ENCODE peak calls at places on chromosomes 11 and 22, in nine cellular contexts. One of them, this sample, is unnamed.

GRCh38 chr11:113736323-113736722 is 30.2 kb upstream of the TMPRSS5 start:
- DNase-seq in A673: no peak
- DNase-seq in choroid plexus epithelial cell: no peak
- DNase-seq in heart left ventricle: no peak
- DNase-seq in MM.1S: no peak
- DNase-seq in fibroblast of pulmonary artery: no peak
- DNase-seq in mammary epithelial cell: no peak
- DNase-seq in IMR-90: no peak
- DNase-seq in foreskin fibroblast: no peak
- DNase-seq in this sample: peak

GRCh38 chr11:5092821-5093585 is 23.6 kb downstream of the OR52E1 start:
- DNase-seq in A673: no peak
- DNase-seq in choroid plexus epithelial cell: no peak
- DNase-seq in heart left ventricle: no peak
- DNase-seq in MM.1S: no peak
- DNase-seq in fibroblast of pulmonary artery: no peak
- DNase-seq in mammary epithelial cell: no peak
- DNase-seq in IMR-90: no peak
- DNase-seq in foreskin fibroblast: no peak
- DNase-seq in this sample: no peak

GRCh38 chr11:28144808-28145207 is 36.6 kb downstream of the METTL15 start:
- DNase-seq in A673: peak
- DNase-seq in choroid plexus epithelial cell: peak
- DNase-seq in heart left ventricle: no peak
- DNase-seq in MM.1S: no peak
- DNase-seq in fibroblast of pulmonary artery: peak
- DNase-seq in mammary epithelial cell: peak
- DNase-seq in IMR-90: peak
- DNase-seq in foreskin fibroblast: peak
- DNase-seq in this sample: peak

GRCh38 chr11:66268953-66269906 is 791 bp downstream of the RAB1B start:
- DNase-seq in A673: peak
- DNase-seq in choroid plexus epithelial cell: peak
- DNase-seq in heart left ventricle: no peak
- DNase-seq in MM.1S: no peak
- DNase-seq in fibroblast of pulmonary artery: peak
- DNase-seq in mammary epithelial cell: no peak
- DNase-seq in IMR-90: peak
- DNase-seq in foreskin fibroblast: peak
- DNase-seq in this sample: peak

GRCh38 chr11:127815316-127815715 is 772.0 kb downstream of the ETS1 start:
- DNase-seq in A673: no peak
- DNase-seq in choroid plexus epithelial cell: no peak
- DNase-seq in heart left ventricle: no peak
- DNase-seq in MM.1S: no peak
- DNase-seq in fibroblast of pulmonary artery: no peak
- DNase-seq in mammary epithelial cell: no peak
- DNase-seq in IMR-90: no peak
- DNase-seq in foreskin fibroblast: no peak
- DNase-seq in this sample: no peak

GRCh38 chr11:48193876-48194275 is 22.7 kb upstream of the OR4B1 start:
- DNase-seq in A673: no peak
- DNase-seq in choroid plexus epithelial cell: peak
- DNase-seq in heart left ventricle: no peak
- DNase-seq in MM.1S: no peak
- DNase-seq in fibroblast of pulmonary artery: no peak
- DNase-seq in mammary epithelial cell: peak
- DNase-seq in IMR-90: peak
- DNase-seq in foreskin fibroblast: peak
- DNase-seq in this sample: peak

GRCh38 chr22:45612451-45612901 is 59.2 kb upstream of the ATXN10 start:
- DNase-seq in A673: no peak
- DNase-seq in choroid plexus epithelial cell: peak
- DNase-seq in heart left ventricle: peak
- DNase-seq in MM.1S: no peak
- DNase-seq in fibroblast of pulmonary artery: peak
- DNase-seq in mammary epithelial cell: peak
- DNase-seq in IMR-90: peak
- DNase-seq in foreskin fibroblast: peak
- DNase-seq in this sample: peak

GRCh38 chr11:16895306-16895705 is 118.9 kb downstream of the PLEKHA7 start:
- DNase-seq in A673: no peak
- DNase-seq in choroid plexus epithelial cell: no peak
- DNase-seq in heart left ventricle: no peak
- DNase-seq in MM.1S: no peak
- DNase-seq in fibroblast of pulmonary artery: no peak
- DNase-seq in mammary epithelial cell: peak
- DNase-seq in IMR-90: no peak
- DNase-seq in foreskin fibroblast: no peak
- DNase-seq in this sample: no peak

GRCh38 chr22:24695958-24696511 is 78.5 kb downstream of the PIWIL3 start:
- DNase-seq in A673: peak
- DNase-seq in choroid plexus epithelial cell: peak
- DNase-seq in heart left ventricle: no peak
- DNase-seq in MM.1S: peak
- DNase-seq in fibroblast of pulmonary artery: peak
- DNase-seq in mammary epithelial cell: no peak
- DNase-seq in IMR-90: peak
- DNase-seq in foreskin fibroblast: no peak
- DNase-seq in this sample: peak

GRCh38 chr11:66593650-66594049 is 665 bp downstream of the CCS start:
- DNase-seq in A673: no peak
- DNase-seq in choroid plexus epithelial cell: no peak
- DNase-seq in heart left ventricle: no peak
- DNase-seq in MM.1S: no peak
- DNase-seq in fibroblast of pulmonary artery: no peak
- DNase-seq in mammary epithelial cell: no peak
- DNase-seq in IMR-90: no peak
- DNase-seq in foreskin fibroblast: no peak
- DNase-seq in this sample: no peak

GRCh38 chr11:68960299-68961071 is 20.3 kb downstream of the MRGPRD start:
- DNase-seq in A673: no peak
- DNase-seq in choroid plexus epithelial cell: no peak
- DNase-seq in heart left ventricle: no peak
- DNase-seq in MM.1S: no peak
- DNase-seq in fibroblast of pulmonary artery: no peak
- DNase-seq in mammary epithelial cell: no peak
- DNase-seq in IMR-90: no peak
- DNase-seq in foreskin fibroblast: no peak
- DNase-seq in this sample: no peak

GRCh38 chr11:68963779-68964178 is 17.0 kb downstream of the MRGPRD start:
- DNase-seq in A673: no peak
- DNase-seq in choroid plexus epithelial cell: no peak
- DNase-seq in heart left ventricle: no peak
- DNase-seq in MM.1S: no peak
- DNase-seq in fibroblast of pulmonary artery: no peak
- DNase-seq in mammary epithelial cell: no peak
- DNase-seq in IMR-90: peak
- DNase-seq in foreskin fibroblast: no peak
- DNase-seq in this sample: no peak

GRCh38 chr11:68961245-68961644 is 19.5 kb downstream of the MRGPRD start:
- DNase-seq in A673: no peak
- DNase-seq in choroid plexus epithelial cell: no peak
- DNase-seq in heart left ventricle: no peak
- DNase-seq in MM.1S: no peak
- DNase-seq in fibroblast of pulmonary artery: no peak
- DNase-seq in mammary epithelial cell: no peak
- DNase-seq in IMR-90: no peak
- DNase-seq in foreskin fibroblast: no peak
- DNase-seq in this sample: no peak

GRCh38 chr11:68959465-68960298 is 21.1 kb downstream of the MRGPRD start:
- DNase-seq in A673: no peak
- DNase-seq in choroid plexus epithelial cell: no peak
- DNase-seq in heart left ventricle: no peak
- DNase-seq in MM.1S: no peak
- DNase-seq in fibroblast of pulmonary artery: no peak
- DNase-seq in mammary epithelial cell: no peak
- DNase-seq in IMR-90: no peak
- DNase-seq in foreskin fibroblast: no peak
- DNase-seq in this sample: no peak

DNA sequence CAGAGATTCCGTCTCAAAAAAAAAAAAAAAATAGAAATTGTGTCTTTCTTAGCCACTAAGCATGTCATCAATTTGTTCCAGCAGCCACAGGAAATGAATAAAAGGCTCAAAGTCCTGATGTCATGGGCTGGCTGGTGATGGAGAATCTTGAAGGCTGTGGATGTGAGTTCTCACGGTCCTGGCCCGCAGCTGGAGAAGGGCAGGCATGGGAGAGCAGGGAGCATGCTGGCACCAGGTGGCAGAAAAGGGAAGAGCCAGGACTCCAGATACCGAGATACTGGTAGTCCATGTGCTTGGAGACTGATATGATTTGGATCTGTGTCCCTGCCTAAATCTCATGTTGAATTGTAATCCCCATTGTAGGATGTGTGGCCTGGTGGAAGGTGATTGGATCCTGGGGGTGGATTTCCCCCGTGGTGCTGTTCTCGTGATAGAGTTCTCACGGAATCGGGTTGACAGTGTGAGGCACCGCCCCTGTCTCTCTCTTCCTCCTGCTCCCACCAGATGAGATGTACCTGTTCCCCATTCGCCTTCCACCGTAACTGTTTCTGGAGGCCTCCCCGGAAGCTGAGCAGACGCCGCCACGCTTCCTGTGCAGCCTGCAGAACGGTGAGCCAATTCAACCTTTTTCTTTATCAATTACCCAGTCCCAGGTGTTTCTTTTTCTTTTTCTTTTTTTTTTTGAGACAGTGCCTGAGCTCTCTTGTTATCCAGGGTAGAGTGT is 18.1 kb downstream of the MRGPRD start:
- DNase-seq in A673: peak
- DNase-seq in choroid plexus epithelial cell: no peak
- DNase-seq in heart left ventricle: no peak
- DNase-seq in MM.1S: no peak
- DNase-seq in fibroblast of pulmonary artery: no peak
- DNase-seq in mammary epithelial cell: no peak
- DNase-seq in IMR-90: no peak
- DNase-seq in foreskin fibroblast: no peak
- DNase-seq in this sample: no peak
- TF ChIP-seq CTCF in A673: peak
- TF ChIP-seq CTCF in choroid plexus epithelial cell: no peak
- TF ChIP-seq CTCF in heart left ventricle: no peak
- TF ChIP-seq CTCF in MM.1S: no peak
- TF ChIP-seq CTCF in fibroblast of pulmonary artery: no peak
- TF ChIP-seq CTCF in mammary epithelial cell: no peak
- TF ChIP-seq CTCF in IMR-90: no peak
- TF ChIP-seq CTCF in foreskin fibroblast: no peak
- TF ChIP-seq CTCF in this sample: no peak

DNA sequence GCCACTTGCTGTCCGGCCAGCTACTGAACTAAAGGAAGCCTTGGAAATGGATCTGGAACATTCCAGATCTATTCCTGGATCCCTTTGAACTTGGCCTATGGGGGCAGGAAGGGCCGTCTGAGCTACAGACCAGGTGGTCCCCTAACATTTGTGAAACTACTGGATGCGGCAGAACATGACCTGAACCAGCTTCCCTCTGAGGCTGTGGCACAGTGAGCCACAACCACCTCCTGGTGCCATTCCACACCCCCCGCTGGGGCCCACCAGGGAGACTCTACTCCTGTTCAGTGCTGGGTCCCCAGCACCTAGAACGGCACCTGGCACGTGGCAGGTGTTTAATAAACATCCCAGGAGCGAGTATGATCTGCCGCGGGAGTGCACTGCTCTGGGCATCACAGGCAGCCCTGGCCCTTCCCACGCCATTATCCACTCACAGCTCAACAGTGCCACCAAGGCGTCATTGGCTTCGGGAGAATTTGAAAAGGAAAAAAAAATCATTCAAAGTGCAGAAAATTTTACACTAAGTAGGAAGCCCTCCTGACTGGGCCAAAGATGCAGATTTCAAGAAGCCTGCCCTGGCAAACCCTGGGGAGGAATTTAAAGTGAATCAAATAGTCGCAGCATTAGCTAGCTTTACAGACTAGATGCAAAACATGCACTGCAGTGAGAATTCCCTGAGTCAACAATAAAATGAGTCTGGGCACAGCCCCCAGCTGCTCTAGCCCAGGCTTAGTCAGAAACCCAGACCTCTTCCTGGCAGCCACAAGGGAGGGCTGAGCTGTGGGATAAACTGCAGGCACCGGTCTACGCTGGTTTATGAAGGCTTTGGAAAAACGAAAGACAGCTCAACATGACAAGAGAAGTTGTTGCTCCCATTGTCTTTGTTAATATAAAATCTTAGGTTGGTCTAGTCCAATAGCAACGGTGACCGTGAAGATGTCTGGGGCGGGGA is 14.3 kb upstream of the EFCAB6 start:
- DNase-seq in A673: peak
- DNase-seq in choroid plexus epithelial cell: peak
- DNase-seq in heart left ventricle: peak
- DNase-seq in MM.1S: peak
- DNase-seq in fibroblast of pulmonary artery: peak
- DNase-seq in mammary epithelial cell: peak
- DNase-seq in IMR-90: peak
- DNase-seq in foreskin fibroblast: peak
- DNase-seq in this sample: peak
- H3K4me3 ChIP-seq in A673: no peak
- H3K4me3 ChIP-seq in choroid plexus epithelial cell: no peak
- H3K4me3 ChIP-seq in heart left ventricle: no peak
- H3K4me3 ChIP-seq in MM.1S: no peak
- H3K4me3 ChIP-seq in fibroblast of pulmonary artery: no peak
- H3K4me3 ChIP-seq in mammary epithelial cell: no peak
- H3K4me3 ChIP-seq in IMR-90: no peak
- H3K4me3 ChIP-seq in foreskin fibroblast: peak
- H3K4me3 ChIP-seq in this sample: no peak

GRCh38 chr22:19896665-19897355 is 42.1 kb upstream of the GNB1L start:
- DNase-seq in A673: no peak
- DNase-seq in choroid plexus epithelial cell: no peak
- DNase-seq in heart left ventricle: no peak
- DNase-seq in MM.1S: no peak
- DNase-seq in fibroblast of pulmonary artery: no peak
- DNase-seq in mammary epithelial cell: no peak
- DNase-seq in IMR-90: no peak
- DNase-seq in foreskin fibroblast: no peak
- DNase-seq in this sample: no peak
- TF ChIP-seq CTCF in A673: no peak
- TF ChIP-seq CTCF in choroid plexus epithelial cell: no peak
- TF ChIP-seq CTCF in heart left ventricle: no peak
- TF ChIP-seq CTCF in MM.1S: no peak
- TF ChIP-seq CTCF in fibroblast of pulmonary artery: no peak
- TF ChIP-seq CTCF in mammary epithelial cell: peak
- TF ChIP-seq CTCF in IMR-90: no peak
- TF ChIP-seq CTCF in foreskin fibroblast: no peak
- TF ChIP-seq CTCF in this sample: no peak

DNA sequence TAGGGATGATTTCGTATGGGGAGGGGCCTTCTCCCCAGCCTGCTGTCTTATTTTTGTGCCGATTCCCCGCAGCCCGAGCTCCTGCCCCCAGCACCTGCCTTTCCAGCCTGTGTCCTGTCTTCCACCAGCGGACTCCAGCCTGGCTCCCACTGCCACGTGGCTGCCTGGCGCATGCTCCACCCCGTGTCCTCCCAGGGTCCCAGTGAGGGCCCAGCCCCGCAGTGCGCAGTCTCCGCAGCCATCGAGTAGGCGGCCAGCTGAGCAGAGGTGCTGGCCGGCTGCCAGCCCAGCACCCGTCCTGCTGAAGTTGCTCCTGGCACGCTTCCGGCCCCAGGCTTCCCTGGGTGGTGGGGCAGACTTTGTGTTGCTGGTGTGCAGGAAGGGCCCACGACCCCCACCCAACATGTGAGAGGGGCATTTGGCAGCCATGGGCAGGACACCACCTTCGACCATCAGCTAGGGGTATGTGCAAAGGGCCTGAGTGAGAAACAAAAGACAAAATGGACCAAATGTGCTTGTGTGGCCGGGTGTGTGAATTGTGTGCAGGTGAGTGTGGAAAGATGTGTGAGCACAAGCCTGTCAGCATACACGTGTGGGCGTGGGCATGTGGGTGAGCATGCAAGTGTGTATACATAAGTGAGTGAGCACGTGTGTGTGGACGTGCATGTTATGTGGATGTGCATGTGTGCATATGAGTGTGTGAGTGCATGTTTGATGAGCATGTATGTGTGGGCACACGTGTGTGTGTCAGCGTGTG is 55.9 kb downstream of the RTN4R start:
- DNase-seq in A673: peak
- DNase-seq in choroid plexus epithelial cell: peak
- DNase-seq in heart left ventricle: peak
- DNase-seq in MM.1S: peak
- DNase-seq in fibroblast of pulmonary artery: peak
- DNase-seq in mammary epithelial cell: peak
- DNase-seq in IMR-90: peak
- DNase-seq in foreskin fibroblast: no peak
- DNase-seq in this sample: peak
- H3K4me3 ChIP-seq in A673: peak
- H3K4me3 ChIP-seq in choroid plexus epithelial cell: no peak
- H3K4me3 ChIP-seq in heart left ventricle: peak
- H3K4me3 ChIP-seq in MM.1S: no peak
- H3K4me3 ChIP-seq in fibroblast of pulmonary artery: no peak
- H3K4me3 ChIP-seq in mammary epithelial cell: no peak
- H3K4me3 ChIP-seq in IMR-90: no peak
- H3K4me3 ChIP-seq in foreskin fibroblast: no peak
- H3K4me3 ChIP-seq in this sample: peak

This sample was measured in fibroblast of villous mesenchyme.